ENCODE peak calls at places on chromosomes 13 and 19, in six cellular contexts. Y, J, F, U, M and X are unnamed samples.

GRCh38 chr19:6274756-6275155 is 5.0 kb downstream of the MLLT1 start:
- DNase-seq in M (peak), Y (no peak), J (no peak), U (no peak), F (no peak), X (no peak)

GRCh38 chr19:8585894-8586750 is 8.9 kb upstream of the MYO1F start:
- DNase-seq in M (peak), J (no peak), U (peak), F (peak), Y (no peak), X (no peak)

GRCh38 chr13:44312898-44313551 is 60.6 kb upstream of the SERP2 start:
- DNase-seq in M (no peak), J (no peak), U (no peak), F (no peak), Y (no peak), X (peak)

GRCh38 chr13:97329331-97329730 is 104.6 kb upstream of the RAP2A start:
- DNase-seq in J (peak), F (no peak), U (no peak), M (no peak), Y (no peak), X (no peak)

GRCh38 chr19:4980838-4981680 is 12.1 kb downstream of the KDM4B start:
- DNase-seq in J (no peak), U (no peak), Y (no peak), F (no peak), M (no peak), X (no peak)

GRCh38 chr19:15200575-15201364 is at the start of gene NOTCH3:
- DNase-seq in Y (no peak), F (no peak), U (no peak), M (peak), J (no peak), X (no peak)

GRCh38 chr19:40091205-40092129 is 724 bp upstream of the ZNF780A start:
- DNase-seq in J (no peak), U (no peak), Y (no peak), M (no peak), F (no peak), X (no peak)

GRCh38 chr13:67318398-67318797 is 88.3 kb upstream of the PCDH9 start:
- DNase-seq in F (no peak), M (no peak), Y (no peak), J (no peak), U (no peak), X (no peak)

GRCh38 chr19:11581740-11582139 is 4.3 kb upstream of the ACP5 start:
- DNase-seq in F (peak), U (no peak), M (no peak), Y (no peak), J (no peak), X (no peak)

GRCh38 chr13:50167224-50167947 is 152.1 kb downstream of the KCNRG start:
- DNase-seq in M (no peak), Y (no peak), F (no peak), U (no peak), J (no peak), X (no peak)

GRCh38 chr19:32178401-32178800 is 167.0 kb upstream of the ZNF507 start:
- DNase-seq in Y (no peak), M (no peak), J (no peak), U (no peak), F (no peak), X (no peak)

GRCh38 chr19:10836478-10837325 is 690 bp upstream of the TMED1 start:
- DNase-seq in M (peak), Y (peak), F (peak), U (peak), J (no peak), X (no peak)

GRCh38 chr13:20610006-20610405 is 43.0 kb downstream of the IFT88 start:
- DNase-seq in J (no peak), U (no peak), F (no peak), M (no peak), Y (no peak), X (no peak)

GRCh38 chr19:524062-524674 is 7.4 kb upstream of the CDC34 start:
- DNase-seq in J (no peak), M (no peak), U (no peak), Y (no peak), F (no peak), X (no peak)

GRCh38 chr13:111488466-111489132 is 168.2 kb downstream of the TEX29 start:
- DNase-seq in J (no peak), M (no peak), U (no peak), F (no peak), Y (no peak), X (no peak)

GRCh38 chr13:50358221-50358620 is 343.0 kb downstream of the KCNRG start:
- DNase-seq in Y (peak), M (no peak), F (no peak), J (no peak), U (no peak), X (no peak)

GRCh38 chr13:76735641-76736040 is 150.6 kb downstream of the KCTD12 start:
- DNase-seq in Y (no peak), U (no peak), J (no peak), F (no peak), M (no peak), X (no peak)

GRCh38 chr19:703651-704446 is 4.9 kb upstream of the PALM start:
- DNase-seq in Y (peak), J (no peak), M (peak), U (peak), F (peak), X (no peak)

GRCh38 chr19:15715642-15716041 is 12.2 kb upstream of the OR10H2 start:
- DNase-seq in M (no peak), Y (no peak), F (no peak), U (no peak), J (no peak), X (no peak)

GRCh38 chr13:26919311-26919710 is 158.7 kb upstream of the GPR12 start:
- DNase-seq in Y (no peak), F (no peak), J (no peak), U (no peak), M (no peak), X (no peak)

GRCh38 chr13:47611664-47612288 is 389.3 kb downstream of the SUCLA2 start:
- DNase-seq in J (no peak), U (no peak), Y (no peak), F (no peak), M (no peak), X (peak)

GRCh38 chr13:33323766-33324525 is 38.4 kb upstream of the STARD13 start:
- DNase-seq in J (no peak), Y (no peak), F (no peak), U (no peak), M (no peak), X (no peak)

GRCh38 chr19:41205995-41206394 is 13.0 kb downstream of the CYP2S1 start:
- DNase-seq in Y (no peak), J (no peak), M (no peak), U (no peak), F (no peak), X (no peak)

GRCh38 chr19:56333506-56333905 is 18.9 kb upstream of the ZSCAN5A start:
- DNase-seq in M (no peak), U (no peak), Y (no peak), F (no peak), J (no peak), X (peak)

GRCh38 chr19:49803529-49803856 is 9.6 kb downstream of the FUZ start:
- DNase-seq in M (no peak), F (no peak), U (no peak), J (no peak), Y (no peak), X (no peak)

GRCh38 chr13:42656136-42656535 is 82.2 kb downstream of the TNFSF11 start:
- DNase-seq in J (no peak), F (no peak), U (no peak), M (no peak), Y (no peak), X (no peak)

GRCh38 chr19:48842744-48843162 is 6.5 kb upstream of the HSD17B14 start:
- DNase-seq in M (no peak), Y (peak), U (no peak), J (no peak), F (no peak), X (no peak)

GRCh38 chr13:99892866-99893504 is 78.6 kb downstream of the ZIC5 start:
- DNase-seq in M (no peak), Y (no peak), F (no peak), U (no peak), J (no peak), X (no peak)
- H3K4me3 ChIP-seq in M (no peak), Y (no peak), F (no peak), U (no peak), J (no peak), X (no peak)

DNA sequence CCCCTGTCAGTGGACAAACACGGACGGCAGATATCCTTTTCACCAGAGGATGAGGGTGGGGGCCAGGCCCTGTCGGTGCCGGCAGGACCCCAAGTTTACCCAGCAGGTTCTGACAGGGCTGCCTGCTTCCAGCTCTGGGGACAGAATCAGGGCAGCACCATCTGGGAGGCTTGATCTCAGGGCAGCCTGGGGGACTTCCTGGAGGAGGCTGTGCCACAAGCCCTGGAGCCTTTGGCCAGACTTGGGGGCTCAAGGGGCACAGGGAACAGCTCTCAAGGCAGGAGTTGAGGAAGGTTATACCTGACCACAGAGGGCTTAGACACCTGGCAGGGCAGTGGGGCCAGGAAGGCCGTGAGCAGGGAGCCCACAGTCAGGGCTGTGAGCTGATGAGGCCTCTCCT is 45.2 kb downstream of the COMP start:
- DNase-seq in Y (no peak), J (no peak), U (no peak), M (no peak), F (no peak), X (no peak)
- H3K4me3 ChIP-seq in Y (no peak), J (no peak), U (no peak), M (no peak), F (no peak), X (no peak)

DNA sequence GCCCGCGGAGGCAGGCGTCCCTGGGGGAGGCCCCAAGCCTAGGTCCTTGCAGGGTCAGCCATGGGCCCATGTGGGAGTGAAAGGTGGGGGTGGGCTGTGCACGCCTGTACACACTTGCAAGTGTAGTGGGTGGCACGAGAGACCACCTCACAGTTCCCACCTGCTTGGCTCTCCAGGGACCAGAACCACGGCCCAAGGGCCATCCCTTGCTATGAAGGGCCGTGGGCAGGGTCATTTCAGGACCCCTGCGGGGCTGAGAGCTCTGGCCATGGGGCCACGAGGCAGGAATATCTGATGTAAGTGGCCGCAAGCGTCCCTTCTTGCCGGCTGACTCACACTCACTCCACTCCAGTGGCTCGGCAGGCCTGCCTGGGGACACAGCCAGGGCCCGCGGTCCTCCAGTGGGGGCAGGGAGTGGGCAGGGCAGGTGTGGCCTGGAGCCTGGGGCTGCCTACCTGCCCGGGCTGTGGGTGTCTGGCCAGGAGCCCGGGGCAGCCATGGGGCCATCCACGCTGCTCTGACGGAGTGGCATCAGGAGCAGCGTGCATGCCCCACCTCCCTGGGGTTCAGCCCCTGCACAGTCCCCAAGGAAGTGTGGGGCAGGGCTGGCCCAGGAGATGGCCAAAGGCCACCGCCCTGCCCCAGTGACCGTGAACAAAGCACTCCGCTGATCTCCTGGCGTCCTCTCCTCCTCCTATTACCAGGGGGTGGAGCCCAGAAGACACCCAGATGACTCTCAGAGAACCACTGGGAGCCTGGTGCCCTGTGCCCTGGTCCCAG is 8.6 kb upstream of the MKNK2 start:
- DNase-seq in F (peak), J (peak), Y (peak), U (peak), M (peak), X (no peak)
- H3K4me3 ChIP-seq in F (no peak), J (peak), Y (no peak), U (peak), M (peak), X (no peak)

GRCh38 chr19:30158893-30159245 is 213.3 kb upstream of the ZNF536 start:
- DNase-seq in U (no peak), J (no peak), Y (no peak), F (no peak), M (no peak), X (no peak)
- H3K4me3 ChIP-seq in U (no peak), J (no peak), Y (no peak), F (no peak), M (no peak), X (no peak)

GRCh38 chr13:22162889-22163288 is 492.0 kb downstream of the FGF9 start:
- DNase-seq in J (no peak), U (no peak), F (no peak), M (no peak), Y (no peak), X (no peak)
- H3K4me3 ChIP-seq in J (no peak), U (peak), F (no peak), M (no peak), Y (no peak), X (no peak)